ENCODE peak calls at places on chromosomes 5 and 9, in eight cellular contexts. N is stomach; Z is naive thymus-derived CD4-positive, alpha-beta T cell; X is aorta; O is Karpas-422; Q is right atrium auricular region; C is fibroblast of lung; A is SJCRH30. Y is an unnamed sample. For H3K9me3, the result is how much of the 10 kb centered on the place peaks cover.

GRCh38 chr9:136619742-136620440 is 42.8 kb upstream of the EGFL7 start:
- DNase-seq in Z (no peak), X (peak), A (no peak), O (no peak), N (peak), C (peak), Q (peak), Y (no peak)

GRCh38 chr9:94672811-94673487 is 33.6 kb upstream of the FBP1 start:
- DNase-seq in X (no peak), C (peak), Z (no peak), A (no peak), N (no peak), Q (no peak), O (no peak), Y (no peak)

GRCh38 chr9:4146293-4146692 is 153.6 kb downstream of the GLIS3 start:
- DNase-seq in Q (no peak), N (no peak), X (no peak), O (no peak), Z (no peak), C (no peak), A (no peak), Y (no peak)

GRCh38 chr9:93003552-93004407 is 54.7 kb upstream of the SUSD3 start:
- DNase-seq in N (peak), X (no peak), A (peak), O (peak), C (peak), Z (peak), Q (no peak), Y (peak)

GRCh38 chr9:127714020-127714835 is 1.2 kb downstream of the PTRH1 start:
- DNase-seq in O (no peak), A (no peak), C (no peak), Q (no peak), X (no peak), N (no peak), Z (no peak), Y (no peak)

GRCh38 chr9:72044095-72044494 is 16.3 kb downstream of the C9orf57 start:
- DNase-seq in N (no peak), O (no peak), X (no peak), Z (no peak), A (no peak), Q (no peak), C (no peak), Y (no peak)

GRCh38 chr9:95061916-95062600 is 255.5 kb downstream of the FANCC start:
- DNase-seq in X (no peak), Q (no peak), O (no peak), C (no peak), N (no peak), Z (no peak), A (peak), Y (peak)

GRCh38 chr9:128416432-128417019 is 4.1 kb upstream of the CERCAM start:
- DNase-seq in Z (no peak), X (no peak), O (peak), A (no peak), Q (no peak), N (no peak), C (no peak), Y (no peak)

GRCh38 chr9:13410566-13411031 is 131.1 kb upstream of the MPDZ start:
- DNase-seq in O (no peak), C (no peak), A (peak), Z (no peak), Q (no peak), N (no peak), X (no peak), Y (no peak)

GRCh38 chr5:90446961-90447360 is 27.6 kb downstream of the MBLAC2 start:
- DNase-seq in N (no peak), Q (no peak), Z (no peak), A (no peak), O (peak), X (no peak), C (peak), Y (no peak)

GRCh38 chr9:92059045-92059444 is 56.2 kb downstream of the SPTLC1 start:
- DNase-seq in O (no peak), A (no peak), Z (no peak), N (no peak), C (no peak), Q (no peak), X (no peak), Y (no peak)

GRCh38 chr9:120265791-120266190 is 314.2 kb downstream of the CDK5RAP2 start:
- DNase-seq in Z (no peak), C (no peak), X (no peak), Q (peak), A (no peak), O (peak), N (no peak), Y (no peak)

GRCh38 chr5:157535042-157535865 is 40.3 kb downstream of the ADAM19 start:
- DNase-seq in C (peak), Q (peak), N (no peak), O (no peak), A (no peak), Z (no peak), X (peak), Y (no peak)

GRCh38 chr9:136969774-136970173 is 7.5 kb upstream of the PTGDS start:
- DNase-seq in C (no peak), Q (no peak), N (no peak), O (no peak), Z (no peak), X (no peak), A (no peak), Y (no peak)

GRCh38 chr9:81455826-81456225 is 233.5 kb downstream of the TLE1 start:
- DNase-seq in C (no peak), A (no peak), Q (no peak), Z (no peak), O (no peak), X (no peak), N (no peak), Y (no peak)

GRCh38 chr9:76691761-76692313 is 72.4 kb upstream of the PCA3 start:
- DNase-seq in C (peak), N (no peak), Z (peak), O (no peak), X (no peak), Q (no peak), A (peak), Y (no peak)
- H3K4me3 ChIP-seq in C (peak), N (peak), Z (peak), O (peak), X (no peak), Q (no peak), A (peak), Y (peak)

DNA sequence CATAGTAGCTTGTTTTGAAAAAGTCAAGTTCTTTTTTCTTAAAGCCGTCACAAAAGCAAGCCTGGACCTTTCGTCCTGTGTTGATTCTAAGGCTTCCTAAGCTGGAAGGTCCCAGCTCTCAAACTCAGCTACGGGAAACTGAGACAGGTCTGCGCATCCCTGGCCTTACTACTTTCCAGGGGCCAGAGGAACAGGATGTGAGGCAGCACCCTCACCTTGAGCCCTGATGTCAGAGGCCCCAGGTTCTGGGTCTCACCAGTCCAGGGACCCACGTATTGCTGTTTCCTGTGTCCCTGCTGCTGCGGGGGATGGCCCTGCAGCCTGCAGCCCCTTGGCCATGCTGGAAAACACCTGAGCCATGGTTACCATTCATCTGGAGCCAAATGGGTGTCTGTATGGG is 123.9 kb downstream of the COL23A1 start:
- DNase-seq in Z (no peak), Q (no peak), C (no peak), O (no peak), X (no peak), N (no peak), A (no peak), Y (no peak)
- H3K9me3 ChIP-seq in Z (under half), Q (under half), C (under half), O (under half), X (under half), N (under half), A (under half), Y (under half)

DNA sequence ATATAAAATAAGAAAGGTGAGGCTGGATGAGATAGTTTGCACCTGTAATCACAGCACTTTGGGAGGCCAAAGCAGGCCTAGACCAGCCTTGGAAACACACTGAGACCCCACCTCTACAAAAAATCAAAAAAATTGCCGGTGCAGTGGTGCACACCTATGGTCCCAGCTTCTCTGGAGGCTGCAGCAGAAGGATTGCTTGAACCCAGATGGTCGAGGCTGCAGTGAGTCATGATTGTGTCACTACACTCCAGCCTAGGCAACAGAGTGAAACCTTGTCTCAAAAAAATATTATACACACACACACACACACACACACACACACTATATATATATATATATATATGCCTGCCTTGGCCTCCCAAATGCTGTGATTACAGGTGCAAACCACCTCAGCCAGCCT is 1.3 kb downstream of the SLC35D2 start:
- DNase-seq in A (no peak), Z (no peak), N (no peak), X (no peak), Q (no peak), C (peak), O (no peak), Y (no peak)
- H3K4me3 ChIP-seq in A (no peak), Z (no peak), N (peak), X (peak), Q (no peak), C (peak), O (no peak), Y (peak)

GRCh38 chr5:81688215-81688614 is 62.7 kb downstream of the SSBP2 start:
- DNase-seq in Z (no peak), Q (no peak), O (no peak), C (no peak), A (no peak), N (no peak), X (no peak), Y (no peak)
- H3K9me3 ChIP-seq in Z (under half), Q (under half), O (under half), C (under half), A (under half), N (under half), X (under half), Y (under half)